ENCODE peak calls at places on chromosome 15, in nine cellular contexts. G is endothelial cell of umbilical vein, L is transverse colon, E is body of pancreas, K is lower leg skin, V is breast epithelium, S is adrenal gland, P is uterus, O is ovary. W is an unnamed sample.

GRCh38 chr15:41772720-41773331 is 1.5 kb upstream of the MAPKBP1 start:
- DNase-seq in G (peak; percentile 80), L (peak; percentile 55), E (peak; percentile 60), K (peak; percentile 57), V (no peak), S (peak; percentile 64), P (peak; percentile 47), O (no peak), W (peak; percentile 44)

GRCh38 chr15:41512078-41512394 is 1.6 kb downstream of the LTK start:
- DNase-seq in G (no peak), L (peak; percentile 30), E (peak; percentile 24), K (no peak), V (no peak), S (no peak), P (no peak), O (no peak), W (no peak)

GRCh38 chr15:63509933-63510547 is 5.6 kb downstream of the USP3 start:
- DNase-seq in G (peak; percentile 69), L (no peak), E (no peak), K (no peak), V (no peak), S (no peak), P (no peak), O (no peak), W (no peak)

GRCh38 chr15:29538110-29538509 is 268.5 kb upstream of the NSMCE3 start:
- DNase-seq in G (no peak), L (peak; percentile 27), E (peak; percentile 31), K (no peak), V (no peak), S (peak; percentile 12), P (no peak), O (no peak), W (no peak)

GRCh38 chr15:101293122-101293521 is 1.9 kb downstream of the SNRPA1 start:
- DNase-seq in G (no peak), L (no peak), E (no peak), K (no peak), V (no peak), S (no peak), P (no peak), O (no peak), W (no peak)

GRCh38 chr15:91283155-91283554 is 183.1 kb downstream of the SV2B start:
- DNase-seq in G (no peak), L (no peak), E (no peak), K (no peak), V (no peak), S (no peak), P (no peak), O (no peak), W (no peak)

GRCh38 chr15:79769081-79769481 is 127.7 kb downstream of the MTHFS start:
- DNase-seq in G (no peak), L (no peak), E (no peak), K (no peak), V (no peak), S (peak; percentile 52), P (no peak), O (no peak), W (no peak)

GRCh38 chr15:57364282-57365007 is 11.9 kb upstream of the CGNL1 start:
- DNase-seq in G (peak; percentile 14), L (no peak), E (no peak), K (no peak), V (no peak), S (no peak), P (no peak), O (no peak), W (no peak)

DNA sequence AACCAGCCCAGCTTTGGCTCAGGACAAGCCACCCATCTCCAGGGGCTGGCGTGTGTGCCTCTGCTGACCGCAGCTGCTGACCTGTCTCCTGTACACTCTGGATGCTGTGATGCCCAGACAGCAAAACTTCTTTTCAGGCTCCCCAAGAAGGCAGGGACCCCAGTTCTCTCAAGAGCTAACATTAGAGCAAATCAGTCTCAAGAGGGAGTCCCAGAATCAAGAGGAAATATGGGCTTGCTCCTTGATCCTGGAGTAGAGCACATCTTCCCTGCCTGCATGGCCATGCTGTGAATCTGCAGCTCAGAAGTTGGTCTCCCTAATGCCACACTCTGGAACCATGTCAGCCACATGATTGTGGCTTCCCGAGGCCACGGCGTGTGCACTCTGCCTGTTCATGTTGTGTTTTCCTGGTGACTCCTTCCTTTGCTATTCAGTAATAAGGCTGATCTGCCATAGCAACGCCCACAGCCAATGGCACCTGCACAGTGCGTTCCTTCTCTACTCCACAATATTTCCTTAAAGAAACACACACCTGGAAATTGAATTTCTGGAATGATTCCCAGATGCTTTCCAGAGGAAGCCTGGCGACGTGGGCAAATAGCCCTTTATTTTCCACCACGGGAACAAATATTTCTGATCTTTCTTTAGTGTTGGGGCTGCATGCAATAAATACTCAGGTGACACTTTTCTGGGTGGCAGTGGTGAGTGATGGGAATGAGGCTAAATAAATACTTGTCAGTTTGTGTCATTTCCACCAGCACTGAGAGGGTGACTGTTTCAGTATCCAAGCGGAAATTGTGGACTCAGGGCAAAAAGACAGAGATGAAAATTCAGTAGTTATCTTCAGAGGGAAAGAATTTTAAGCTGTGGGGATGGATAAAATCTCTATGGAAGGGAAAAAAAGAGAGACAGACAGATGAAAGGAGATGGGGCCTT is 21.9 kb upstream of the THSD4 start:
- DNase-seq in G (no peak), L (peak; percentile 72), E (peak; percentile 58), K (peak; percentile 31), V (peak; percentile 59), S (peak; percentile 62), P (no peak), O (no peak), W (peak; percentile 54)
- TF ChIP-seq POLR2A in G (no peak), L (peak; percentile 39), E (no peak), K (no peak), V (no peak), S (no peak), P (no peak), O (no peak), W (no peak)

DNA sequence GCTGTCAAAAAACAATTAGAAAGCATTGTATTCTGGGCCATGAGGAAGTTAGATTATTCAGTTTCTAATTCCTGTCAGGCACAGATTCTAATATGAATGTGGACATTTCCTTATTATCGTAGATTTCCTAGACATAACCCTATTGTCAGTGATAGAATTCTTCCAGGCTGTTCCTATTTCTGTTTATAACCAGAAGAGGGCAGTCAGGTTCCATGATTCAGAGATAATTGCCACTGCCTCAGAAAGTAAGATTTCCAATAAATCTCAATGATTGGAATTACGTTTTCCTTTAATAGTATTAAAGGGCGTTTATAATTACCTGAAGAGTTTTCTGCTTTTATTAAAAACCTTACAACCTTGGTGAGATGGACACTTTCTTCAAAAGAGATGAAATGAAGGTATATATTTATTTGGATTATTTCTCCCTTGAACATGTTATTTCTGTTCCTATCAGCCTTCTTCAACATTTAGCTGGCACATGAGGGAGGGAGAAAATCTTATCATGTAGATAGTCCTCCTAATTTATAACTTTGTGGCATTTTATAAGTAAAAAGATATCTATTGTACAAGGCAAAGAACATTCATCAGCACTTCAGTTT is 439.2 kb downstream of the MCTP2 start:
- DNase-seq in G (peak; percentile 84), L (no peak), E (no peak), K (no peak), V (no peak), S (no peak), P (no peak), O (no peak), W (no peak)
- TF ChIP-seq POLR2A in G (no peak), L (no peak), E (no peak), K (no peak), V (no peak), S (no peak), P (no peak), O (no peak), W (no peak)

DNA sequence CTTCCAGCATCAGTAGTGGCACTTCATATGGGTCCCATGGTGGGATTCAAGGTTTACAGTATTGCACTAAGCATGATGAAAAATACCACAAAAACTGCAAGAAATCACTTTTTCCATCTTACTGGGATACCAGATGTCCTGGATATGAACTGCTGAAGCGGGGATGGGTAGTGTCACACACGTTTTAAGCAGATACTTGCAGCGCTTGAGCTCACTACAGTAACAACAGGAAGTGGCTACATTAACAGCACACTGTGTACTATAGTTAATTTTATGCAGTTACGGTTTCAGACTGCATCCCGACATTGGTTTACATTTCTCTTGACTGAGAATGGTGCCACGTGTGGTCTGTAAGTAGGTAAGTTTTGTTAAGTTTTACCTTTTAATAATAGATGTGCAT is 3.5 kb upstream of the ISG20 start:
- DNase-seq in G (no peak), L (peak; percentile 57), E (no peak), K (no peak), V (no peak), S (no peak), P (no peak), O (no peak), W (no peak)
- TF ChIP-seq POLR2A in G (no peak), L (peak; percentile 44), E (no peak), K (no peak), V (no peak), S (no peak), P (no peak), O (no peak), W (no peak)

GRCh38 chr15:59137566-59137965 is 32.6 kb downstream of the CCNB2 start:
- DNase-seq in G (no peak), L (no peak), E (no peak), K (no peak), V (no peak), S (no peak), P (no peak), O (no peak), W (no peak)
- TF ChIP-seq POLR2A in G (no peak), L (no peak), E (no peak), K (no peak), V (no peak), S (no peak), P (no peak), O (no peak), W (no peak)

DNA sequence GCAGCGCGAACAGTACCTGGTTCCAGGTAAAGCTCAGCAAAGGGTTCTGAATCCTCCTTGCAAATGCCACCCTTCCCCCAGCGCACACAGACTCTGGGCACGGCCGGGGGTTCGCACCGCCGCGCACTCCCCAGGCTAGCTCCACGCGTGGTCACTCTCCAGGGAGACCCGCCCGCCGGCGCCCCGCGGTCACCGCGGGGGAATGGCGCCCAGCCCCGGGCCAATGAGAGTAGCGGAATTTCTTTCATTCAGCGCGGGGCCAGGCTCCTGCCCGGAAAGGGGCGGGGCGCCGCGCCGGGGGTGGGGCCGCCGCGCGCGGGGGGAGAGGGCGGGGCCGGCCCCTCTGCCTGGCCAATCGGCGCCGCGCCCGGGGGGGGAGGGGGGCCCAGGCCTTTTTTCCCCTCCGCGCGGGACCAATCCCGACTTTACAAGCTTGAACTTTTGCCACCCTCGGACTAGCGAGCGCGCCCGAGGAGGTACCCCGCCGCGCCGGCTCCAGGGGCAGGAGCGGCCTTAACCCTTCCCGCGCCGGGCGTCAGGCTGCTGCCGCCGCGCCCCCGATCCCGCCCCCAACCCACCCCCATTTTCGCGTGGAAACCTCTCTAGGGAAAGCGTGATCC is 1.1 kb upstream of the SMAD6 start:
- DNase-seq in G (peak; percentile 94), L (peak; percentile 97), E (peak; percentile 98), K (peak; percentile 94), V (peak; percentile 96), S (peak; percentile 98), P (peak; percentile 96), O (peak; percentile 97), W (peak; percentile 74)
- TF ChIP-seq POLR2A in G (peak; percentile 48), L (no peak), E (no peak), K (no peak), V (no peak), S (no peak), P (no peak), O (no peak), W (peak; percentile 48)